ENCODE peak calls at places on chromosomes 1 and 21, in six cellular contexts. One of them, this sample, is unnamed.

GRCh38 chr1:225766967-225767413 is 10.6 kb upstream of the SRP9 start:
- DNase-seq in H1: no peak
- DNase-seq in neuronal stem cell: no peak
- DNase-seq in IMR-90: peak; percentile 90
- DNase-seq in mesenchymal stem cell: peak; percentile 81
- DNase-seq in H9: no peak
- DNase-seq in this sample: no peak

GRCh38 chr1:212520299-212520698 is 87.6 kb downstream of the NENF start:
- DNase-seq in IMR-90: no peak
- DNase-seq in H9: no peak
- DNase-seq in H1: no peak
- DNase-seq in mesenchymal stem cell: no peak
- DNase-seq in neuronal stem cell: no peak
- DNase-seq in this sample: no peak

GRCh38 chr1:204888294-204888693 is 17.6 kb downstream of the NFASC start:
- DNase-seq in neuronal stem cell: no peak
- DNase-seq in mesenchymal stem cell: no peak
- DNase-seq in H1: no peak
- DNase-seq in IMR-90: no peak
- DNase-seq in H9: no peak
- DNase-seq in this sample: no peak

GRCh38 chr1:45172015-45172414 is 34.4 kb downstream of the ZSWIM5 start:
- DNase-seq in neuronal stem cell: no peak
- DNase-seq in H9: no peak
- DNase-seq in H1: no peak
- DNase-seq in IMR-90: no peak
- DNase-seq in mesenchymal stem cell: no peak
- DNase-seq in this sample: peak; percentile 14

GRCh38 chr1:207867136-207868081 is 43.5 kb downstream of the CD34 start:
- DNase-seq in mesenchymal stem cell: peak; percentile 43
- DNase-seq in H9: no peak
- DNase-seq in H1: no peak
- DNase-seq in IMR-90: no peak
- DNase-seq in neuronal stem cell: no peak
- DNase-seq in this sample: no peak

GRCh38 chr1:41414716-41415306 is 53.6 kb downstream of the FOXO6 start:
- DNase-seq in H1: no peak
- DNase-seq in H9: no peak
- DNase-seq in neuronal stem cell: no peak
- DNase-seq in IMR-90: no peak
- DNase-seq in mesenchymal stem cell: no peak
- DNase-seq in this sample: no peak

GRCh38 chr1:1788136-1788535 is 9.9 kb upstream of the NADK start:
- DNase-seq in neuronal stem cell: no peak
- DNase-seq in IMR-90: no peak
- DNase-seq in H1: no peak
- DNase-seq in mesenchymal stem cell: no peak
- DNase-seq in H9: no peak
- DNase-seq in this sample: no peak

GRCh38 chr1:28744184-28744583 is 7.4 kb downstream of the YTHDF2 start:
- DNase-seq in neuronal stem cell: no peak
- DNase-seq in IMR-90: no peak
- DNase-seq in H1: no peak
- DNase-seq in H9: no peak
- DNase-seq in mesenchymal stem cell: no peak
- DNase-seq in this sample: no peak

GRCh38 chr1:28451011-28451410 is 54.8 kb upstream of the RCC1 start:
- DNase-seq in H9: no peak
- DNase-seq in mesenchymal stem cell: no peak
- DNase-seq in H1: no peak
- DNase-seq in neuronal stem cell: no peak
- DNase-seq in IMR-90: no peak
- DNase-seq in this sample: no peak

GRCh38 chr21:15841856-15842564 is 112.2 kb downstream of the USP25 start:
- DNase-seq in H9: no peak
- DNase-seq in mesenchymal stem cell: peak; percentile 26
- DNase-seq in neuronal stem cell: no peak
- DNase-seq in H1: no peak
- DNase-seq in IMR-90: peak; percentile 75
- DNase-seq in this sample: no peak

GRCh38 chr1:175874081-175874480 is 130.7 kb upstream of the TNR start:
- DNase-seq in IMR-90: no peak
- DNase-seq in H9: no peak
- DNase-seq in neuronal stem cell: no peak
- DNase-seq in H1: no peak
- DNase-seq in mesenchymal stem cell: peak; percentile 16
- DNase-seq in this sample: peak; percentile 54
- H3K27ac ChIP-seq in IMR-90: no peak overlapping the region
- H3K27ac ChIP-seq in H9: no peak overlapping the region
- H3K27ac ChIP-seq in neuronal stem cell: no peak overlapping the region
- H3K27ac ChIP-seq in H1: no peak overlapping the region
- H3K27ac ChIP-seq in mesenchymal stem cell: no peak overlapping the region
- H3K27ac ChIP-seq in this sample: no peak overlapping the region

DNA sequence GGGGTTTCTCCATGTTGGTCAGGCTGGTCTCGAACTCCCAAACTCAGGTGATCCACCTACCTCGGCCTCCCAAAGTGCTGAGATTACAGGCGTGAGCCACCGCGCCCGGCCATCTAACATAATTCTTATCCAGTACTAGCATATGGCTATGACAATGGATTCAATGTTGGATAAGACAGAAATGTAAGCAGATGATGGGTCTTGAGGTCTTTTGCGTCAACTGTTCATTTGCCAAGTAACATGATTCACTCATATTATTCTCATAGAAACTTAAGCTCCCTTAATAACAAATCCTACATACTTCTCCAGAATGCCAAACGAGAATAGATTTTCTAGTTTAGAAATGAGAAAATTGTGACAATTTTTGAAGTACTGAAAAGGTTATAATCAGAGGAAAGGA is 170.3 kb downstream of the RGS7 start:
- DNase-seq in H9: no peak
- DNase-seq in H1: no peak
- DNase-seq in IMR-90: no peak
- DNase-seq in mesenchymal stem cell: no peak
- DNase-seq in neuronal stem cell: no peak
- DNase-seq in this sample: no peak
- H3K14ac ChIP-seq in H9: no peak overlapping the region
- H3K14ac ChIP-seq in H1: no peak overlapping the region
- H3K14ac ChIP-seq in IMR-90: no peak overlapping the region
- H3K14ac ChIP-seq in mesenchymal stem cell: no peak overlapping the region
- H3K14ac ChIP-seq in neuronal stem cell: no peak overlapping the region
- H3K14ac ChIP-seq in this sample: no peak overlapping the region

GRCh38 chr1:152000989-152001630 is 7.5 kb upstream of the S100A10 start:
- DNase-seq in H1: no peak
- DNase-seq in mesenchymal stem cell: no peak
- DNase-seq in neuronal stem cell: no peak
- DNase-seq in H9: no peak
- DNase-seq in IMR-90: no peak
- DNase-seq in this sample: peak; percentile 28
- H3K27ac ChIP-seq in H1: no peak overlapping the region
- H3K27ac ChIP-seq in mesenchymal stem cell: peak overlapping the region; percentile 81
- H3K27ac ChIP-seq in neuronal stem cell: no peak overlapping the region
- H3K27ac ChIP-seq in H9: no peak overlapping the region
- H3K27ac ChIP-seq in IMR-90: peak overlapping the region; percentile 53
- H3K27ac ChIP-seq in this sample: no peak overlapping the region

GRCh38 chr1:162380061-162380846 is 1.3 kb upstream of the C1orf226 start:
- DNase-seq in IMR-90: no peak
- DNase-seq in H9: no peak
- DNase-seq in H1: no peak
- DNase-seq in mesenchymal stem cell: no peak
- DNase-seq in neuronal stem cell: no peak
- DNase-seq in this sample: peak; percentile 46
- H3K14ac ChIP-seq in IMR-90: no peak overlapping the region
- H3K14ac ChIP-seq in H9: no peak overlapping the region
- H3K14ac ChIP-seq in H1: no peak overlapping the region
- H3K14ac ChIP-seq in mesenchymal stem cell: no peak overlapping the region
- H3K14ac ChIP-seq in neuronal stem cell: no peak overlapping the region
- H3K14ac ChIP-seq in this sample: no peak overlapping the region

GRCh38 chr1:72011721-72012120 is 270.6 kb downstream of the NEGR1 start:
- DNase-seq in H1: no peak
- DNase-seq in mesenchymal stem cell: no peak
- DNase-seq in neuronal stem cell: no peak
- DNase-seq in IMR-90: no peak
- DNase-seq in H9: no peak
- DNase-seq in this sample: no peak
- H3K27ac ChIP-seq in H1: no peak overlapping the region
- H3K27ac ChIP-seq in mesenchymal stem cell: no peak overlapping the region
- H3K27ac ChIP-seq in neuronal stem cell: no peak overlapping the region
- H3K27ac ChIP-seq in IMR-90: no peak overlapping the region
- H3K27ac ChIP-seq in H9: no peak overlapping the region
- H3K27ac ChIP-seq in this sample: no peak overlapping the region

GRCh38 chr1:25442178-25442577 is 11.5 kb downstream of the MACO1 start:
- DNase-seq in H1: no peak
- DNase-seq in IMR-90: peak; percentile 58
- DNase-seq in neuronal stem cell: no peak
- DNase-seq in mesenchymal stem cell: peak; percentile 70
- DNase-seq in H9: no peak
- DNase-seq in this sample: peak; percentile 40

GRCh38 chr1:25447547-25447946 is 16.9 kb downstream of the MACO1 start:
- DNase-seq in H9: no peak
- DNase-seq in IMR-90: no peak
- DNase-seq in H1: no peak
- DNase-seq in neuronal stem cell: no peak
- DNase-seq in mesenchymal stem cell: no peak
- DNase-seq in this sample: no peak

GRCh38 chr1:25437672-25438071 is 7.0 kb downstream of the MACO1 start:
- DNase-seq in neuronal stem cell: no peak
- DNase-seq in IMR-90: no peak
- DNase-seq in H1: no peak
- DNase-seq in H9: no peak
- DNase-seq in mesenchymal stem cell: no peak
- DNase-seq in this sample: no peak

GRCh38 chr1:25439287-25439686 is 8.6 kb downstream of the MACO1 start:
- DNase-seq in neuronal stem cell: no peak
- DNase-seq in H1: no peak
- DNase-seq in H9: no peak
- DNase-seq in IMR-90: no peak
- DNase-seq in mesenchymal stem cell: no peak
- DNase-seq in this sample: no peak

DNA sequence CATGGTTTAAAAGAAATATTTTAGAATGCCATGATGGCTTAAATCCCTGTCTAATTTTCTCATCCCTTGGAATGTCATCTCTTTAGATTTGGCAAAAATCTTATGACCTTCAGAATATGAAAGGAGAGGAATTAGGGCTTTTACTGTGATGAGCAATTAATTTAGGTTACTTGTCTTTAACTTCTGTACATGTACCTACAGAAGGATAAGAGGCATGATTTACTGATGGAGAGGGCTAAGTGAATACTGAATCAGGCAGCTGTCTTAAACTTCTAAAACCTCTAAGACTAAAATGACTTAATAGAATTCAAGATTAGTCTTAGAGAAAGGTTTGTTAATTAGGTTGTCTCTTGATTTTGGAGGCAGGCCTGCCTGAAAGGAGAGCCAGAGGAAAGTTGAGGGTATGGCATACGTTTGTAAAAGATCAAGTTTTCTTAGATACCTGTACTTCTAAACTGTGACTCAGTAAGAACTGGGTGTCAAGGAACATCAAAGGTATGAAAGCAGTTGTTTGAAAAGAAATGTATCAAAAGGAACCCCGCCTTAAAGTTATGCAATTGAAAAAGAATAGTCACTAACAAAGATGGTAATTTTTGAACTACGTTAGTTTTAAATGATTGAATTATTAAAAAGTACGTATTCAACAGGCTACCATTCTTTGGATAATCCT is 12.5 kb downstream of the MACO1 start:
- DNase-seq in H9: no peak
- DNase-seq in IMR-90: no peak
- DNase-seq in H1: no peak
- DNase-seq in neuronal stem cell: no peak
- DNase-seq in mesenchymal stem cell: no peak
- DNase-seq in this sample: no peak
- H3K14ac ChIP-seq in H9: no peak overlapping the region
- H3K14ac ChIP-seq in IMR-90: no peak overlapping the region
- H3K14ac ChIP-seq in H1: no peak overlapping the region
- H3K14ac ChIP-seq in neuronal stem cell: no peak overlapping the region
- H3K14ac ChIP-seq in mesenchymal stem cell: no peak overlapping the region
- H3K14ac ChIP-seq in this sample: no peak overlapping the region

GRCh38 chr1:5901150-5901549 is 91.1 kb downstream of the NPHP4 start:
- DNase-seq in H1: no peak
- DNase-seq in neuronal stem cell: no peak
- DNase-seq in IMR-90: no peak
- DNase-seq in mesenchymal stem cell: no peak
- DNase-seq in H9: no peak
- DNase-seq in this sample: no peak
- H3K27ac ChIP-seq in H1: no peak overlapping the region
- H3K27ac ChIP-seq in neuronal stem cell: no peak overlapping the region
- H3K27ac ChIP-seq in IMR-90: no peak overlapping the region
- H3K27ac ChIP-seq in mesenchymal stem cell: no peak overlapping the region
- H3K27ac ChIP-seq in H9: no peak overlapping the region
- H3K27ac ChIP-seq in this sample: no peak overlapping the region

GRCh38 chr1:26630634-26631033 is 65.2 kb upstream of the ARID1A start:
- DNase-seq in H9: no peak
- DNase-seq in H1: no peak
- DNase-seq in IMR-90: no peak
- DNase-seq in neuronal stem cell: no peak
- DNase-seq in mesenchymal stem cell: no peak
- DNase-seq in this sample: no peak
- H3K14ac ChIP-seq in H9: no peak overlapping the region
- H3K14ac ChIP-seq in H1: no peak overlapping the region
- H3K14ac ChIP-seq in IMR-90: no peak overlapping the region
- H3K14ac ChIP-seq in neuronal stem cell: no peak overlapping the region
- H3K14ac ChIP-seq in mesenchymal stem cell: no peak overlapping the region
- H3K14ac ChIP-seq in this sample: no peak overlapping the region

GRCh38 chr1:3368711-3369436 is 85.6 kb upstream of the ARHGEF16 start:
- DNase-seq in H1: no peak
- DNase-seq in neuronal stem cell: no peak
- DNase-seq in mesenchymal stem cell: no peak
- DNase-seq in IMR-90: no peak
- DNase-seq in H9: no peak
- DNase-seq in this sample: no peak

GRCh38 chr1:3366181-3367051 is 88.0 kb upstream of the ARHGEF16 start:
- DNase-seq in mesenchymal stem cell: no peak
- DNase-seq in H9: no peak
- DNase-seq in neuronal stem cell: no peak
- DNase-seq in H1: no peak
- DNase-seq in IMR-90: peak; percentile 10
- DNase-seq in this sample: no peak

GRCh38 chr1:3365519-3366158 is 88.8 kb upstream of the ARHGEF16 start:
- DNase-seq in H1: no peak
- DNase-seq in IMR-90: no peak
- DNase-seq in neuronal stem cell: no peak
- DNase-seq in mesenchymal stem cell: no peak
- DNase-seq in H9: no peak
- DNase-seq in this sample: no peak

GRCh38 chr1:3368059-3368458 is 86.4 kb upstream of the ARHGEF16 start:
- DNase-seq in H1: no peak
- DNase-seq in neuronal stem cell: no peak
- DNase-seq in IMR-90: no peak
- DNase-seq in H9: no peak
- DNase-seq in mesenchymal stem cell: no peak
- DNase-seq in this sample: no peak

DNA sequence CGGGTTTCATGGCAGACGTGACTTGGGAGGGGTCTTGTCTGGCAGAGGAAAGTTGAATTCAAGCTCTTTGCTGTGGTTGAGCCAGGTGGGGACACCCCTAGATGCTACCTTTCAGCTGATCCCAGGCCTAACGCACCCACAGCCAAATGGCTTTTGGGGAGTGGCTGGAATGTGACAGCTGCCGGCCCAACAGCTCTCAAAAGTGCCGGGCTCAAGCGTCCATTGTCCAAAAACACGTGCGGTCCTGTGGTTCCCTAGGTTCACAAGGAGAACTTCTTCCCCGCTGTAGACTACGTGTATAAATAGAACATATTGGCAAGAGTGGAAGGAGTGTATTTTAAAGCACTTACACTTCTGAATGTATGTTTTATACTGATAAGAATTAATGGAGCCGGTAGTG is 87.1 kb upstream of the ARHGEF16 start:
- DNase-seq in mesenchymal stem cell: no peak
- DNase-seq in neuronal stem cell: no peak
- DNase-seq in IMR-90: no peak
- DNase-seq in H1: no peak
- DNase-seq in H9: no peak
- DNase-seq in this sample: no peak
- H3K27ac ChIP-seq in mesenchymal stem cell: no peak overlapping the region
- H3K27ac ChIP-seq in neuronal stem cell: no peak overlapping the region
- H3K27ac ChIP-seq in IMR-90: no peak overlapping the region
- H3K27ac ChIP-seq in H1: no peak overlapping the region
- H3K27ac ChIP-seq in H9: no peak overlapping the region
- H3K27ac ChIP-seq in this sample: no peak overlapping the region